ENCODE peak calls at places on chromosomes 4 and X, in seven cellular contexts. G is SK-N-SH, P is K562, N is GM12878, Y is A549, Z is Panc1, O is HL-60. U is an unnamed sample.
A peak's percentile ranks its signal among the peaks of the same experiment; 100 is the strongest.

GRCh38 chrX:73561791-73562190 is 1.2 kb upstream of the CHIC1 start:
- DNase-seq in G (no peak), P (no peak), N (no peak), Y (no peak), Z (no peak), O (no peak), U (no peak)

GRCh38 chrX:55750256-55750655 is 32.7 kb downstream of the RRAGB start:
- DNase-seq in G (no peak), P (no peak), N (no peak), Y (no peak), Z (no peak), O (no peak), U (no peak)

GRCh38 chr4:13615162-13615561 is 12.4 kb downstream of the BOD1L1 start:
- DNase-seq in G (no peak), P (no peak), N (no peak), Y (no peak), Z (no peak), O (peak; percentile 75), U (no peak)

GRCh38 chrX:1475881-1476280 is 23.2 kb upstream of the ASMTL start:
- DNase-seq in G (no peak), P (no peak), N (no peak), Y (no peak), Z (no peak), O (peak; percentile 1), U (no peak)

GRCh38 chrX:31136144-31136572 is 64.3 kb upstream of the FTHL17 start:
- DNase-seq in G (no peak), P (no peak), N (peak; percentile 82), Y (no peak), Z (no peak), O (no peak), U (no peak)

GRCh38 chrX:31546130-31546529 is 474.3 kb upstream of the FTHL17 start:
- DNase-seq in G (no peak), P (no peak), N (no peak), Y (no peak), Z (no peak), O (no peak), U (no peak)

GRCh38 chr4:163107754-163108153 is 58.9 kb downstream of the NAF1 start:
- DNase-seq in G (no peak), P (no peak), N (no peak), Y (no peak), Z (no peak), O (no peak), U (peak; percentile 14)

GRCh38 chr4:35695401-35695800 is 548.9 kb downstream of the ARAP2 start:
- DNase-seq in G (no peak), P (no peak), N (no peak), Y (no peak), Z (no peak), O (no peak), U (peak; percentile 2)

GRCh38 chr4:174156239-174156826 is 127.1 kb downstream of the FBXO8 start:
- DNase-seq in G (peak; percentile 27), P (peak; percentile 39), N (peak; percentile 4), Y (peak; percentile 13), Z (peak; percentile 61), O (peak; percentile 4), U (peak; percentile 58)

GRCh38 chrX:129581904-129582303 is 41.8 kb downstream of the OCRL start:
- DNase-seq in G (no peak), P (no peak), N (no peak), Y (no peak), Z (no peak), O (no peak), U (no peak)

GRCh38 chrX:37380920-37381319 is 31.8 kb downstream of the PRRG1 start:
- DNase-seq in G (no peak), P (no peak), N (no peak), Y (peak; percentile 2), Z (peak; percentile 24), O (no peak), U (no peak)

GRCh38 chrX:11899091-11899490 is 141.1 kb downstream of the MSL3 start:
- DNase-seq in G (no peak), P (no peak), N (no peak), Y (no peak), Z (no peak), O (no peak), U (no peak)

GRCh38 chr4:146500216-146500615 is 21.5 kb downstream of the SLC10A7 start:
- DNase-seq in G (no peak), P (no peak), N (no peak), Y (no peak), Z (no peak), O (no peak), U (no peak)

GRCh38 chrX:74788545-74789086 is 136.6 kb downstream of the NEXMIF start:
- DNase-seq in G (peak; percentile 3), P (no peak), N (no peak), Y (no peak), Z (no peak), O (no peak), U (peak; percentile 35)

GRCh38 chrX:155070975-155071693 is at the start of the genes BRCC3, CMC4 and MTCP1:
- DNase-seq in G (peak; percentile 93), P (peak; percentile 92), N (peak; percentile 35), Y (peak; percentile 81), Z (no peak), O (peak; percentile 80), U (peak; percentile 77)

GRCh38 chrX:40299028-40299479 is 201.3 kb upstream of the BCOR start:
- DNase-seq in G (peak; percentile 43), P (no peak), N (no peak), Y (no peak), Z (no peak), O (no peak), U (peak; percentile 74)

GRCh38 chr4:3405176-3405575 is 36.6 kb upstream of the HGFAC start:
- DNase-seq in G (no peak), P (no peak), N (no peak), Y (no peak), Z (no peak), O (no peak), U (no peak)

GRCh38 chrX:28042826-28043564 is 61.7 kb upstream of the DCAF8L1 start:
- DNase-seq in G (no peak), P (no peak), N (no peak), Y (no peak), Z (no peak), O (no peak), U (no peak)

GRCh38 chr4:24799544-24800272 is 4.3 kb downstream of the SOD3 start:
- DNase-seq in G (peak; percentile 27), P (no peak), N (no peak), Y (no peak), Z (no peak), O (no peak), U (peak; percentile 65)

GRCh38 chr4:88827442-88827841 is 129.8 kb upstream of the NAP1L5 start:
- DNase-seq in G (no peak), P (no peak), N (no peak), Y (no peak), Z (no peak), O (no peak), U (no peak)

GRCh38 chr4:74317616-74318256 is 9.5 kb downstream of the EPGN start:
- DNase-seq in G (no peak), P (no peak), N (no peak), Y (no peak), Z (no peak), O (no peak), U (no peak)

GRCh38 chrX:22147214-22147613 is 115.1 kb downstream of the PHEX start:
- DNase-seq in G (no peak), P (no peak), N (no peak), Y (no peak), Z (no peak), O (no peak), U (no peak)

GRCh38 chr4:17500574-17500973 is 11.3 kb downstream of the QDPR start:
- DNase-seq in G (no peak), P (no peak), N (no peak), Y (no peak), Z (no peak), O (no peak), U (no peak)

GRCh38 chr4:17502764-17503163 is 9.1 kb downstream of the QDPR start:
- DNase-seq in G (no peak), P (no peak), N (no peak), Y (no peak), Z (no peak), O (no peak), U (no peak)

DNA sequence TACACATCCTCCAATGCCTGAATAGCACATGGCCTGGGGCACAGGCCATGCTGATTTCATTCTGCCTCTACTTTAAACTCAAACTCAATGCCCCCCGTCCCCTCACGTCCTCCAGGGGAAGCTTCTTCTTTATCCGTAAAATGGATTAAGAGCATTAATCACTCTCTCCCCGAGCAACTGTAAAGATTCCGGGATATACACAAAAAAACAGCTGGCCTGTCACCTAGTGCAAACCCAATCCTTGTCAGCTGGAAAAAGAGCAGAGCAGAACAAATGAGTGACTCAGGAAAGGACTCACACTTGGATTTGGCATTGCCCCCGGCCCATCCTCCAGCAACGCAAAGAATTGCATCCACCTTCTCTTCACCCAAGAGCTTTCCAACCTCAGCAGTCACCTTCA is 7.8 kb downstream of the QDPR start:
- DNase-seq in G (peak; percentile 16), P (no peak), N (no peak), Y (no peak), Z (no peak), O (no peak), U (no peak)
- TF ChIP-seq REST in G (no peak), P (no peak), N (no peak), Y (no peak), Z (no peak), O (no peak), U (no peak)

DNA sequence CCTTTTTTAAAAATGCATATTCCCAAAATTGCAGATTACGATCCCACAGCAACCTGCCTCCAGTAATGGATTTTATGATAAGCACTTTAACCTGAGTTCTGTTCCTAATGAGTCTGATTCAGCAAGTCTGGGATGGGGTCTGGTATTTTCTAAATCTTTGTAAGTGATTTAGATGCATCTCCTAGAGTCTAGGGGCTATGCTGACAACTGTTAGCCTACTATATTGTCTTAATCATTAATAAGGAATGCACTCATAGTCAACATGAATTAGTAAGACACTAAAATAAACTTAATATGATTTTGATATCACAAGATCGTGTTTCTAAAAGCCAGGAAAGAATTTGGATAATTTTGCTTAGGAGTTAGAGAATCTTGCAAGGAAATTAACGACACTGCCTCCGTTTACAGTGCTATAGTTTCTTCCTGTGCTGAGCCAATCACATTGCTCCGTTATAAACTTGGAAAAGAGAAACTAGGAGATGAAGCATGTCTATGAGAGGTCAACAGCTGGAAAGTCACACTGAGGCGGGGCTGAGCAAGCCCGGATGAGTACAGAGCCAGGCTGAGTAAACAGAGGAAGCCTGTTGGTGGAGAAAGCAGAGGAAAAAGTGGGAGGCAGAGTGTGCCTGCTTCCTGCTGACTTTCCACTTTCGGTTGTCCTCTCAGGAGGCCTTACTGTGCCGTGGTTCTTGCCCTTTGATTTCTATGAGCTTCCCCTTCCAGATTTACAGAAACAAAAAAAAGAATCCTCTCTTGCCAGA is 5.4 kb downstream of the SCARB2 start:
- DNase-seq in G (peak; percentile 32), P (no peak), N (no peak), Y (no peak), Z (no peak), O (no peak), U (no peak)
- TF ChIP-seq REST in G (no peak), P (no peak), N (no peak), Y (no peak), Z (no peak), O (no peak), U (no peak)

GRCh38 chr4:98482847-98483806 is 175.3 kb downstream of the TSPAN5 start:
- DNase-seq in G (no peak), P (no peak), N (peak; percentile 56), Y (peak; percentile 46), Z (peak; percentile 35), O (no peak), U (no peak)
- TF ChIP-seq REST in G (no peak), P (no peak), N (no peak), Y (no peak), Z (no peak), O (no peak), U (no peak)

GRCh38 chrX:153225438-153226098 is 46.5 kb downstream of the MAGEA1 start:
- DNase-seq in G (no peak), P (no peak), N (no peak), Y (no peak), Z (no peak), O (no peak), U (no peak)

GRCh38 chrX:153226344-153227190 is 47.5 kb downstream of the MAGEA1 start:
- DNase-seq in G (no peak), P (peak; percentile 94), N (no peak), Y (no peak), Z (peak; percentile 5), O (no peak), U (peak; percentile 98)
- TF ChIP-seq REST in G (no peak), P (no peak), N (no peak), Y (no peak), Z (peak; percentile 47), O (no peak), U (peak; percentile 38)